ENCODE peak calls at places on chromosomes 7 and 10, in nine cellular contexts. G, R, W, T, M, X, Q, K and C are unnamed samples.

GRCh38 chr7:7703427-7703826 is 15.0 kb downstream of the RPA3 start:
- DNase-seq in G (no peak), R (no peak), W (no peak), T (no peak), M (no peak), X (no peak), Q (no peak), K (no peak), C (no peak)

GRCh38 chr7:143884276-143884977 is 17.5 kb downstream of the TCAF1 start:
- DNase-seq in G (no peak), R (no peak), W (no peak), T (no peak), M (no peak), X (peak), Q (no peak), K (no peak), C (no peak)

GRCh38 chr7:91034459-91035368 is 229.5 kb upstream of the FZD1 start:
- DNase-seq in G (peak), R (peak), W (no peak), T (no peak), M (no peak), X (peak), Q (no peak), K (peak), C (no peak)

GRCh38 chr10:84329094-84329611 is 764 bp downstream of the CCSER2 start:
- DNase-seq in G (no peak), R (no peak), W (no peak), T (no peak), M (no peak), X (peak), Q (no peak), K (peak), C (no peak)

GRCh38 chr10:16752099-16752498 is 65.1 kb downstream of the RSU1 start:
- DNase-seq in G (no peak), R (no peak), W (no peak), T (no peak), M (no peak), X (no peak), Q (no peak), K (no peak), C (no peak)

GRCh38 chr7:119046068-119046467 is 821.6 kb downstream of the ANKRD7 start:
- DNase-seq in G (no peak), R (no peak), W (no peak), T (no peak), M (no peak), X (no peak), Q (no peak), K (no peak), C (no peak)

GRCh38 chr7:31335161-31335888 is 5.2 kb downstream of the NEUROD6 start:
- DNase-seq in G (no peak), R (no peak), W (no peak), T (no peak), M (no peak), X (no peak), Q (no peak), K (no peak), C (no peak)

GRCh38 chr7:602341-603141 is 82.9 kb upstream of the PDGFA start:
- DNase-seq in G (no peak), R (no peak), W (no peak), T (no peak), M (no peak), X (peak), Q (peak), K (no peak), C (no peak)

GRCh38 chr10:34962866-34963265 is 127.3 kb downstream of the CUL2 start:
- DNase-seq in G (no peak), R (no peak), W (no peak), T (no peak), M (no peak), X (no peak), Q (no peak), K (no peak), C (no peak)

GRCh38 chr10:788796-789748 is 99.6 kb upstream of the DIP2C start:
- DNase-seq in G (peak), R (peak), W (peak), T (no peak), M (no peak), X (peak), Q (peak), K (peak), C (peak)

GRCh38 chr10:87660484-87661133 is 931 bp downstream of the PAPSS2 start:
- DNase-seq in G (no peak), R (no peak), W (no peak), T (no peak), M (no peak), X (peak), Q (no peak), K (peak), C (no peak)

GRCh38 chr10:87658858-87659555 is 671 bp upstream of the PAPSS2 start:
- DNase-seq in G (peak), R (no peak), W (no peak), T (no peak), M (no peak), X (no peak), Q (no peak), K (peak), C (no peak)

GRCh38 chr10:87661861-87662785 is 2.4 kb downstream of the PAPSS2 start:
- DNase-seq in G (no peak), R (no peak), W (no peak), T (no peak), M (no peak), X (no peak), Q (no peak), K (peak), C (no peak)

GRCh38 chr10:87658383-87658795 is 1.3 kb upstream of the PAPSS2 start:
- DNase-seq in G (no peak), R (no peak), W (no peak), T (no peak), M (no peak), X (no peak), Q (no peak), K (peak), C (no peak)

DNA sequence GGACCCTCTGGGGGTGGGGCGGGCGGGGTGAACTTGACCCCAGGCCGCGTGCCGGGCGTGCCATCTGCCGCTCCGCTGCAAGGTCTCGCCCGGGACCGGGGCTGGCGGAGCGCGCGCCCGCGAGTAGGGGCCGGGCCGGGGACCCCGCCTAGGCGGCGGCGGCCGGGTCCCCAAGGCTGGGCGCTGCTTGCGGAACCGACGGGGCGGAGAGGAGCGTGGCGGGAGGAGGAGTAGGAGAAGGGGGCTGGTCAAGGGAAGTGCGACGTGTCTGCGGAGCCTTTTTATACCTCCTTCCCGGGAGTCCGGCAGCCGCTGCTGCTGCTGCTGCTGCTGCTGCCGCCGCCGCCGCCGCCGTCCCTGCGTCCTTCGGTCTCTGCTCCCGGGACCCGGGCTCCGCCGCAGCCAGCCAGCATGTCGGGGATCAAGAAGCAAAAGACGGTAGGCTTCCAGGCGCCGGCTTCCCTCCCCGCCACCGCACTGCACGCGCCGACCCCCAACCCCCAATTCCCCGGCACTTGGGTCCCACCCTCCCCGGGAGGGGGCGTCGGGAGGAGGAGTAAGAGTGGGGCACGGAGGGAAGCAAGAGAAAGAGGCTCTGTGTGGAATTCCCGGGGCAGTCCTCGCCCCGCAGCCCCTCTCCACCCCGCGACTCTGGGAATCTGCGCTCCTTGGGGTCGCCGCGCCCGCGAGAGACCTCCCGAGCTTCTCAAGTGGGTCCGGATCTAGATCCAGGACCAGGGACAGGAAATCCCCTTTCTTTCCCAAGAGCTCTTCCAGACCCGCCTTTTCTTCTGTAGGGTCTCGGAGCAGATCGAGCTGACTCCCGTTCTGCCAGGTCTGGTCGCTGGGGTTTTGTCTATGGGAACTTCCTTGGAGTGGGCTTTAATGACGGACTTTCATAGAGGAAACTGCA is at the start of gene PAPSS2:
- DNase-seq in G (peak), R (no peak), W (peak), T (peak), M (no peak), X (no peak), Q (peak), K (peak), C (no peak)
- TF ChIP-seq POLR2AphosphoS5 in G (peak), R (peak), W (no peak), T (no peak), M (no peak), X (no peak), Q (no peak), K (peak), C (peak)

DNA sequence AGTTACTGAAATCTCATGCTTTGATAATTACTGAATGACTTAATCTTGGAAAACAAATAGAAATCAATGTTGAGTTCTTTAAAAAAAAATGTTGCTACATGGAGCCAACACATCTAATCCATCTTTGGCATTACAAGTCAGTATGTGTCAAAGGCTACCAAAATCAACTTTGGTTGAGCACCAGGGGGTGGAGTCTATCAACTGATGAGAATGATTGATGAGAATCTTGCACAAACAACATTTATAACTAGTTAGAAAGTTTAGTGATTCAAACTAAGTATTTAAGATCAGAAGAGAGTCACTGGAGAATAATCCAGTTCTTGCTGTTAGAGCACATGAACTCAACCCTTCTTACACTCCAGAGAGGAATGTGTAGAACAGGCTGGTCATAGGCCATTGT is 70.5 kb upstream of the LRRC17 start:
- DNase-seq in G (no peak), R (no peak), W (no peak), T (no peak), M (no peak), X (no peak), Q (no peak), K (no peak), C (no peak)
- TF ChIP-seq POLR2A in G (no peak), R (no peak), W (no peak), T (no peak), M (no peak), X (no peak), Q (no peak), K (no peak), C (no peak)

GRCh38 chr10:102654566-102654965 is 10.3 kb downstream of the TRIM8 start:
- DNase-seq in G (no peak), R (no peak), W (no peak), T (no peak), M (no peak), X (no peak), Q (no peak), K (no peak), C (no peak)

GRCh38 chr10:102656026-102656425 is 11.7 kb downstream of the TRIM8 start:
- DNase-seq in G (no peak), R (no peak), W (no peak), T (no peak), M (no peak), X (no peak), Q (no peak), K (no peak), C (no peak)

GRCh38 chr10:102656791-102657371 is 12.6 kb downstream of the TRIM8 start:
- DNase-seq in G (no peak), R (no peak), W (no peak), T (no peak), M (no peak), X (no peak), Q (peak), K (no peak), C (no peak)

GRCh38 chr10:102657451-102657850 is 13.2 kb downstream of the TRIM8 start:
- DNase-seq in G (no peak), R (no peak), W (no peak), T (no peak), M (no peak), X (no peak), Q (no peak), K (no peak), C (no peak)

DNA sequence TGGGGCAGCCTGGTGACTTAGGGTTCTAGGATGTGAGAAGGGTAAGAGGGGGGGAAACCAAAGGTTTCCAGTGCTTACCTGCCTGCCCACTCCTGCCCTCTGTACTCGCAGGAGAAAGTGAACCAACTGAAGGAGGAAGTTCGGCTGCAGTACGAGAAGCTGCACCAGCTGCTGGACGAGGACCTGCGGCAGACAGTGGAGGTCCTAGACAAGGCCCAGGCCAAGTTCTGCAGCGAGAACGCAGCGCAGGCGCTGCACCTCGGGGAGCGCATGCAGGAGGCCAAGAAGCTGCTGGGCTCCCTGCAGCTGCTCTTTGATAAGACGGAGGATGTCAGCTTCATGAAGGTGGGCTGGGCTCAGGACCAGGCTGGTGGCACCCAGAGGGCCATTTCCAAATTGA is 10.7 kb downstream of the TRIM8 start:
- DNase-seq in G (no peak), R (no peak), W (no peak), T (no peak), M (no peak), X (no peak), Q (no peak), K (no peak), C (no peak)
- TF ChIP-seq POLR2AphosphoS5 in G (no peak), R (no peak), W (no peak), T (no peak), M (no peak), X (no peak), Q (no peak), K (no peak), C (no peak)

GRCh38 chr10:91559170-91559569 is 73.7 kb downstream of the PPP1R3C start:
- DNase-seq in G (no peak), R (no peak), W (no peak), T (no peak), M (no peak), X (no peak), Q (no peak), K (no peak), C (no peak)

GRCh38 chr10:91558473-91558872 is 74.4 kb downstream of the PPP1R3C start:
- DNase-seq in G (no peak), R (no peak), W (no peak), T (no peak), M (no peak), X (no peak), Q (no peak), K (no peak), C (no peak)

GRCh38 chr10:91557540-91558231 is 75.2 kb downstream of the PPP1R3C start:
- DNase-seq in G (no peak), R (no peak), W (no peak), T (no peak), M (no peak), X (no peak), Q (no peak), K (no peak), C (no peak)

GRCh38 chr10:91556691-91557529 is 76.0 kb downstream of the PPP1R3C start:
- DNase-seq in G (peak), R (no peak), W (no peak), T (no peak), M (no peak), X (no peak), Q (no peak), K (no peak), C (no peak)

DNA sequence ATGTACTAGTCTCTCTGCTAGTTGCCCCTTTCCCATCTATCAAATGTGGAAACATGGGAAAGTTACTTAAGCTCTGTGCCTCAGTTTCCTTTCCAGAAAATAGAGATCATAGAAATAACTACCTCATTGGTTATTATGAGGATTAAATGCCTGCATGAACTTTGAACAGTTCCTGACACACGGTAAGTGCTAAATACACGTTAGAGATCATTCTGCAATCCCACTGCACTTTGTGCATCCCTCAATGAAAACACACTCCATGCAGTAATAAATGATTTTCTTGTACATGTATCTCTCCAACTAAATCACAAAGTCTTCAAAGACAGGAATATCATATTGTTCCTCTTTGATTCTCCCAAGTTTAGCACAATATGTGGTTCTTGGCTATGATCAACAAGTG is 73.1 kb downstream of the PPP1R3C start:
- DNase-seq in G (no peak), R (no peak), W (no peak), T (no peak), M (no peak), X (no peak), Q (no peak), K (no peak), C (no peak)
- TF ChIP-seq POLR2A in G (no peak), R (no peak), W (no peak), T (no peak), M (no peak), X (no peak), Q (no peak), K (no peak), C (no peak)

GRCh38 chr7:107982918-107983389 is 20.0 kb downstream of the LAMB1 start:
- DNase-seq in G (no peak), R (no peak), W (no peak), T (no peak), M (no peak), X (no peak), Q (peak), K (no peak), C (no peak)
- TF ChIP-seq POLR2AphosphoS5 in G (no peak), R (no peak), W (no peak), T (no peak), M (no peak), X (no peak), Q (peak), K (no peak), C (no peak)

GRCh38 chr10:94405406-94405805 is 3.1 kb downstream of the TBC1D12 start:
- DNase-seq in G (no peak), R (no peak), W (no peak), T (no peak), M (no peak), X (peak), Q (no peak), K (no peak), C (no peak)

GRCh38 chr10:94402204-94403033 is at the start of gene TBC1D12:
- DNase-seq in G (peak), R (peak), W (peak), T (peak), M (peak), X (peak), Q (peak), K (peak), C (peak)

GRCh38 chr10:94403823-94404228 is 1.5 kb downstream of the TBC1D12 start:
- DNase-seq in G (no peak), R (no peak), W (no peak), T (no peak), M (no peak), X (peak), Q (no peak), K (no peak), C (no peak)

GRCh38 chr10:94407668-94408067 is 5.3 kb downstream of the TBC1D12 start:
- DNase-seq in G (no peak), R (no peak), W (no peak), T (no peak), M (no peak), X (no peak), Q (no peak), K (no peak), C (no peak)

GRCh38 chr10:94403034-94403822 is 887 bp downstream of the TBC1D12 start:
- DNase-seq in G (peak), R (peak), W (no peak), T (peak), M (peak), X (peak), Q (peak), K (peak), C (no peak)
- TF ChIP-seq POLR2A in G (no peak), R (no peak), W (no peak), T (no peak), M (no peak), X (no peak), Q (no peak), K (no peak), C (peak)

GRCh38 chr7:157832866-157833607 is 496.2 kb downstream of the DNAJB6 start:
- DNase-seq in G (no peak), R (no peak), W (no peak), T (no peak), M (no peak), X (no peak), Q (no peak), K (no peak), C (no peak)
- TF ChIP-seq POLR2AphosphoS5 in G (no peak), R (no peak), W (no peak), T (no peak), M (no peak), X (no peak), Q (no peak), K (no peak), C (no peak)

GRCh38 chr7:149196151-149196704 is 882 bp downstream of the ZNF282 start:
- DNase-seq in G (no peak), R (no peak), W (no peak), T (no peak), M (no peak), X (peak), Q (peak), K (peak), C (no peak)

GRCh38 chr7:149197675-149198074 is 2.3 kb downstream of the ZNF282 start:
- DNase-seq in G (no peak), R (no peak), W (no peak), T (no peak), M (no peak), X (no peak), Q (peak), K (no peak), C (no peak)

GRCh38 chr7:149196705-149197171 is 1.4 kb downstream of the ZNF282 start:
- DNase-seq in G (no peak), R (no peak), W (no peak), T (no peak), M (no peak), X (peak), Q (peak), K (peak), C (no peak)

GRCh38 chr7:149194799-149195179 is 557 bp upstream of the ZNF282 start:
- DNase-seq in G (no peak), R (no peak), W (no peak), T (no peak), M (no peak), X (no peak), Q (peak), K (no peak), C (no peak)

GRCh38 chr7:149195180-149196150 is at the start of gene ZNF282:
- DNase-seq in G (peak), R (peak), W (peak), T (peak), M (peak), X (peak), Q (peak), K (peak), C (no peak)
- TF ChIP-seq POLR2A in G (peak), R (peak), W (no peak), T (peak), M (peak), X (peak), Q (peak), K (peak), C (no peak)